ENCODE peak calls at places on chromosomes 1 and 21, in four cellular contexts. I is HCT116, Y is K562, O is SK-N-SH. H is an unnamed sample.
A peak's percentile ranks its signal among the peaks of the same experiment; 100 is the strongest.

GRCh38 chr1:228064296-228064695 is 18.2 kb upstream of the ARF1 start:
- DNase-seq in I (no peak), Y (no peak), O (no peak), H (no peak)

GRCh38 chr1:56508523-56508983 is 70.8 kb downstream of the PLPP3 start:
- DNase-seq in I (no peak), O (no peak), Y (no peak), H (peak; percentile 98)

GRCh38 chr21:39676054-39676771 is 63.5 kb downstream of the B3GALT5 start:
- DNase-seq in I (no peak), Y (no peak), O (peak; percentile 88), H (peak; percentile 17)

GRCh38 chr1:158969855-158970254 is 38.5 kb downstream of the PYHIN1 start:
- DNase-seq in I (no peak), O (no peak), Y (no peak), H (no peak)

GRCh38 chr1:70034403-70034802 is 171.0 kb downstream of the LRRC40 start:
- DNase-seq in O (peak; percentile 8), Y (peak; percentile 18), I (peak; percentile 29), H (peak; percentile 13)

GRCh38 chr1:75396745-75397144 is 214.2 kb downstream of the SLC44A5 start:
- DNase-seq in Y (no peak), I (no peak), O (no peak), H (no peak)

GRCh38 chr1:248863011-248863881 is 4.4 kb upstream of the ZNF692 start:
- DNase-seq in Y (peak; percentile 69), O (peak; percentile 90), I (no peak), H (peak; percentile 62)

GRCh38 chr1:56877973-56878372 is 23.4 kb downstream of the C8A start:
- DNase-seq in Y (no peak), I (no peak), O (no peak), H (no peak)

GRCh38 chr1:30601316-30602085 is 121.9 kb downstream of the MATN1 start:
- DNase-seq in O (no peak), Y (no peak), I (no peak), H (no peak)

GRCh38 chr1:235702412-235702811 is 52.8 kb upstream of the GNG4 start:
- DNase-seq in O (no peak), Y (no peak), I (no peak), H (no peak)

GRCh38 chr1:63148825-63149645 is 173.3 kb upstream of the FOXD3 start:
- DNase-seq in Y (peak; percentile 32), O (peak; percentile 41), I (peak; percentile 40), H (peak; percentile 32)

GRCh38 chr1:93579891-93580290 is 101.7 kb downstream of the BCAR3 start:
- DNase-seq in O (no peak), Y (no peak), I (no peak), H (peak; percentile 64)

GRCh38 chr1:112146201-112146715 is 156.8 kb upstream of the KCND3 start:
- DNase-seq in Y (no peak), O (no peak), I (no peak), H (no peak)

GRCh38 chr1:42392923-42393848 is 12.6 kb downstream of the RIMKLA start:
- DNase-seq in O (no peak), Y (no peak), I (no peak), H (no peak)

GRCh38 chr1:38173157-38173831 is 126.7 kb upstream of the POU3F1 start:
- DNase-seq in O (no peak), Y (no peak), I (no peak), H (no peak)

GRCh38 chr1:6074192-6074901 is 28.7 kb downstream of the KCNAB2 start:
- DNase-seq in I (no peak), Y (no peak), O (no peak), H (no peak)

GRCh38 chr1:160400284-160400645 is at the start of gene VANGL2:
- DNase-seq in O (peak; percentile 95), Y (peak; percentile 95), I (no peak), H (no peak)

GRCh38 chr1:115302390-115302961 is 35.6 kb downstream of the NGF start:
- DNase-seq in O (no peak), I (no peak), Y (no peak), H (no peak)

GRCh38 chr1:29236993-29237905 is 927 bp downstream of the PTPRU start:
- DNase-seq in O (peak; percentile 79), I (no peak), Y (peak; percentile 53), H (peak; percentile 34)

GRCh38 chr1:173702736-173703135 is 12.0 kb upstream of the KLHL20 start:
- DNase-seq in I (no peak), O (no peak), Y (no peak), H (no peak)

GRCh38 chr1:109910963-109911798 is 532 bp downstream of the CSF1 start:
- DNase-seq in O (no peak), Y (peak; percentile 79), I (no peak), H (no peak)

GRCh38 chr1:69492286-69492685 is 75.4 kb upstream of the LRRC7 start:
- DNase-seq in Y (no peak), I (no peak), O (no peak), H (no peak)

GRCh38 chr1:67372898-67373297 is 57.3 kb downstream of the SERBP1 start:
- DNase-seq in I (no peak), Y (no peak), O (no peak), H (no peak)

GRCh38 chr21:41671212-41671762 is 95.6 kb downstream of the RIPK4 start:
- DNase-seq in I (no peak), Y (no peak), O (no peak), H (no peak)

GRCh38 chr1:4227986-4228385 is 327.9 kb upstream of the C1orf174 start:
- DNase-seq in I (peak; percentile 21), Y (peak; percentile 56), O (no peak), H (no peak)

GRCh38 chr1:204420039-204421004 is 8.7 kb upstream of the PPP1R15B start:
- DNase-seq in Y (no peak), I (no peak), O (no peak), H (no peak)

GRCh38 chr1:117615474-117615873 is 9.6 kb downstream of the TENT5C start:
- DNase-seq in Y (no peak), I (no peak), O (no peak), H (no peak)

GRCh38 chr1:157105988-157106812 is 6.6 kb upstream of the ETV3L start:
- DNase-seq in O (no peak), Y (no peak), I (no peak), H (no peak)

GRCh38 chr1:227131193-227131592 is 187.1 kb downstream of the CDC42BPA start:
- DNase-seq in Y (no peak), O (peak; percentile 34), I (peak; percentile 15), H (peak; percentile 30)

GRCh38 chr1:78360584-78360983 is 130.2 kb upstream of the PTGFR start:
- DNase-seq in Y (no peak), I (no peak), O (no peak), H (no peak)

GRCh38 chr1:46084553-46085448 is 47.6 kb downstream of the PIK3R3 start:
- DNase-seq in I (no peak), Y (no peak), O (no peak), H (no peak)

GRCh38 chr1:181095763-181096184 is 7.3 kb downstream of the IER5 start:
- DNase-seq in Y (no peak), O (no peak), I (no peak), H (no peak)

GRCh38 chr1:63867429-63868176 is 93.8 kb downstream of the ROR1 start:
- DNase-seq in I (no peak), Y (no peak), O (no peak), H (no peak)

GRCh38 chr1:216221260-216221700 is 202.0 kb downstream of the USH2A start:
- DNase-seq in O (peak; percentile 35), Y (no peak), I (peak; percentile 7), H (peak; percentile 61)

GRCh38 chr1:971751-972506 is 5.6 kb downstream of the PLEKHN1 start:
- DNase-seq in Y (no peak), O (no peak), I (no peak), H (no peak)

GRCh38 chr1:234562336-234562735 is 47.6 kb downstream of the IRF2BP2 start:
- DNase-seq in O (peak; percentile 75), Y (no peak), I (no peak), H (peak; percentile 85)
- TF ChIP-seq ELF1 in O (no peak), Y (no peak), I (no peak), H (no peak)

GRCh38 chr1:19035356-19036048 is 79.0 kb upstream of the IFFO2 start:
- DNase-seq in Y (no peak), O (peak; percentile 33), I (no peak), H (no peak)

GRCh38 chr1:19032701-19033515 is 76.4 kb upstream of the IFFO2 start:
- DNase-seq in Y (no peak), I (no peak), O (no peak), H (no peak)

GRCh38 chr1:19034721-19035120 is 78.2 kb upstream of the IFFO2 start:
- DNase-seq in Y (no peak), O (no peak), I (no peak), H (no peak)

GRCh38 chr1:19033516-19033840 is 77.0 kb upstream of the IFFO2 start:
- DNase-seq in I (no peak), Y (no peak), O (no peak), H (no peak)

GRCh38 chr1:19033926-19034680 is 77.6 kb upstream of the IFFO2 start:
- DNase-seq in I (no peak), Y (no peak), O (no peak), H (no peak)
- TF ChIP-seq ELF1 in I (no peak), Y (no peak), O (no peak), H (no peak)

GRCh38 chr1:80882552-80882951 is 918.2 kb upstream of the ADGRL2 start:
- DNase-seq in I (no peak), O (no peak), Y (no peak), H (peak; percentile 72)
- TF ChIP-seq ELF1 in I (no peak), O (no peak), Y (no peak), H (no peak)

DNA sequence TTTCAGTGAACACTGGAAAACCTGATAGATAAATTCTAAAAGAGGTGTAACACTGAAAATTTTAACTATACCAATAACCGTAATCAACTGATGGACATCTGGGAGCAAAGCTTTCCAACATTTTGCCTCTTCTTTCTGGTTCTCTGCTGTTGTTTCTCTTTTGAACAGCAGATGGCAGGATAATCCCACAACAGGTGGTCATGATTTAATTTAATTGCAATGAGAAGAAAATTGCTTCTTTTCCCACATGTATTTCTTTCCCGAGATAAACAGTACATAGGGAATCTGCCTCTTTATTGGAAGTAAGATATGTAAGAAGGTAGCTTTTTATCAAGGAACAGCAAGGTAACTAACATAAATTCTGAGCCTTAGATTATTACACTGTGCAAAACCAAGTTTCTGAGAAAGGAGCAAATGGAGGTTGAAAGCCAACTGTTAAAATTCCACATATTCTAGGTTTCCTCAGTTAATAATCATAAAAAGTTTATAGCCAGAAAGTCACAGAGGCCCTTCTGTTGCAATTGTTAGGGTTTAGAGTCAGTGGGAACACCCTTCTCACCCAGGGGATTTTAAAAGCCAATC is 72.9 kb downstream of the RPS6KA1 start:
- DNase-seq in O (peak; percentile 69), I (peak; percentile 51), Y (peak; percentile 77), H (peak; percentile 52)
- TF ChIP-seq ELF1 in O (no peak), I (no peak), Y (no peak), H (no peak)

DNA sequence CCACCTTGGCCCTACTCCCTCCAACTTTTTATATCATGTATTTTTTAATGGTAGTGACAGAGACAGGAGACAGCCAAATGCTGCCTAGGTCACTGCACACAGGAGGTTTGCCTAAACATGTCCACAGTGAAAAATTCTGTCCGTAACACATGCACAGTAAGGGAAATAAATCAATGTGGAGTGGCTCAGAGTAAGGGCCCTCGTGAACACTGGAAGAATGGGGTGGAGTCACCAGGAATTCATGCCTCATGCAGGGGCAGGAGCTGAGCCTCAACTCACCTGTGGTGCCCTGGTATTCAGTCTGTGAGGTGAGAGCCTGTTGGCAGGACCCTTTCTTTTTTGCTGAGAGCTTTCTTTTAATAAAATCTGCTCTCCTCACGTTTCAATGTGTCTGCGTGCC is 289.1 kb downstream of the TGFB2 start:
- DNase-seq in I (no peak), Y (no peak), O (no peak), H (no peak)
- TF ChIP-seq ELF1 in I (no peak), Y (no peak), O (no peak), H (no peak)

GRCh38 chr1:150931773-150932172 is 5.6 kb downstream of the SETDB1 start:
- DNase-seq in I (no peak), Y (no peak), O (no peak), H (no peak)
- TF ChIP-seq ELF1 in I (no peak), Y (no peak), O (no peak), H (no peak)

H was measured in HepG2.